ENCODE peak calls at places on chromosomes 16 and 17, in eight cellular contexts. K, M, N, X, A, Z, E and W are unnamed samples.

GRCh38 chr17:57563968-57564367 is 181.1 kb downstream of the CCDC182 start:
- DNase-seq in K (no peak), M (no peak), N (no peak), X (no peak), A (no peak), Z (no peak), E (no peak), W (no peak)

GRCh38 chr17:64786337-64786736 is 124.2 kb upstream of the SMURF2 start:
- DNase-seq in K (no peak), M (no peak), N (no peak), X (no peak), A (no peak), Z (no peak), E (no peak), W (no peak)

GRCh38 chr16:10206215-10206614 is 24.0 kb upstream of the GRIN2A start:
- DNase-seq in K (no peak), M (no peak), N (no peak), X (no peak), A (no peak), Z (no peak), E (no peak), W (no peak)

GRCh38 chr16:84144301-84144858 is 597 bp downstream of the HSDL1 start:
- DNase-seq in K (peak; percentile 44), M (peak; percentile 66), N (no peak), X (peak; percentile 14), A (peak; percentile 33), Z (peak; percentile 14), E (no peak), W (peak; percentile 24)

GRCh38 chr17:8894189-8894611 is 26.7 kb upstream of the PIK3R6 start:
- DNase-seq in K (no peak), M (no peak), N (no peak), X (no peak), A (no peak), Z (no peak), E (no peak), W (no peak)

GRCh38 chr16:58462997-58463891 is 36.7 kb upstream of the NDRG4 start:
- DNase-seq in K (peak; percentile 65), M (peak; percentile 13), N (no peak), X (no peak), A (no peak), Z (no peak), E (no peak), W (no peak)

GRCh38 chr17:48626470-48627241 is 498 bp upstream of the HOXB9 start:
- DNase-seq in K (no peak), M (peak; percentile 71), N (no peak), X (peak; percentile 46), A (no peak), Z (no peak), E (no peak), W (no peak)

GRCh38 chr17:63714550-63715277 is 14.8 kb upstream of the LIMD2 start:
- DNase-seq in K (peak; percentile 66), M (no peak), N (no peak), X (no peak), A (peak; percentile 52), Z (no peak), E (no peak), W (peak; percentile 58)

GRCh38 chr17:28646039-28646754 is 1.2 kb upstream of the BLTP2 start:
- DNase-seq in K (no peak), M (peak; percentile 24), N (no peak), X (no peak), A (no peak), Z (peak; percentile 2), E (no peak), W (no peak)

GRCh38 chr17:74637912-74638311 is 14.4 kb upstream of the CD300E start:
- DNase-seq in K (no peak), M (no peak), N (no peak), X (no peak), A (no peak), Z (no peak), E (no peak), W (no peak)

GRCh38 chr16:12613131-12613991 is 190.3 kb downstream of the CPPED1 start:
- DNase-seq in K (no peak), M (peak; percentile 75), N (no peak), X (no peak), A (peak; percentile 53), Z (no peak), E (no peak), W (peak; percentile 8)

GRCh38 chr17:3870871-3871306 is 22.0 kb downstream of the CAMKK1 start:
- DNase-seq in K (peak; percentile 70), M (no peak), N (no peak), X (no peak), A (no peak), Z (no peak), E (no peak), W (peak; percentile 27)

GRCh38 chr16:89275837-89276720 is 58.6 kb downstream of the ZNF778 start:
- DNase-seq in K (no peak), M (no peak), N (no peak), X (no peak), A (no peak), Z (no peak), E (no peak), W (no peak)

GRCh38 chr16:68592466-68593337 is 52.4 kb upstream of the CDH3 start:
- DNase-seq in K (no peak), M (no peak), N (no peak), X (no peak), A (peak; percentile 18), Z (no peak), E (no peak), W (peak; percentile 41)

GRCh38 chr17:79720705-79721295 is 9.9 kb upstream of the ENPP7 start:
- DNase-seq in K (no peak), M (no peak), N (no peak), X (no peak), A (no peak), Z (no peak), E (no peak), W (no peak)

GRCh38 chr17:1752425-1752941 is 9.4 kb upstream of the SERPINF1 start:
- DNase-seq in K (no peak), M (no peak), N (no peak), X (no peak), A (no peak), Z (no peak), E (no peak), W (no peak)

GRCh38 chr16:66446737-66447136 is 19.6 kb downstream of the BEAN1 start:
- DNase-seq in K (no peak), M (no peak), N (no peak), X (no peak), A (no peak), Z (no peak), E (no peak), W (no peak)

GRCh38 chr16:81486555-81487061 is 42.0 kb downstream of the CMIP start:
- DNase-seq in K (no peak), M (no peak), N (no peak), X (no peak), A (peak; percentile 82), Z (no peak), E (no peak), W (peak; percentile 93)

GRCh38 chr17:1447061-1447460 is 9.0 kb downstream of the CRK start:
- DNase-seq in K (no peak), M (no peak), N (no peak), X (no peak), A (no peak), Z (no peak), E (no peak), W (no peak)

GRCh38 chr17:48442819-48443218 is 12.8 kb upstream of the SKAP1 start:
- DNase-seq in K (no peak), M (peak; percentile 25), N (no peak), X (no peak), A (no peak), Z (no peak), E (no peak), W (no peak)

GRCh38 chr17:231191-231965 is 49.9 kb upstream of the DOC2B start:
- DNase-seq in K (no peak), M (no peak), N (no peak), X (no peak), A (no peak), Z (no peak), E (no peak), W (no peak)

GRCh38 chr16:80300876-80301275 is 239.9 kb upstream of the DYNLRB2 start:
- DNase-seq in K (peak; percentile 29), M (no peak), N (no peak), X (no peak), A (peak; percentile 93), Z (no peak), E (no peak), W (peak; percentile 54)

GRCh38 chr17:77145635-77146632 is 5.2 kb downstream of the SEC14L1 start:
- DNase-seq in K (peak; percentile 77), M (peak; percentile 34), N (peak; percentile 62), X (no peak), A (peak; percentile 96), Z (no peak), E (no peak), W (peak; percentile 88)

GRCh38 chr16:69499541-69500255 is 66.1 kb upstream of the NFAT5 start:
- DNase-seq in K (no peak), M (no peak), N (no peak), X (no peak), A (no peak), Z (no peak), E (no peak), W (no peak)

GRCh38 chr17:35578929-35579448 is 618 bp upstream of the PEX12 start:
- DNase-seq in K (no peak), M (no peak), N (no peak), X (no peak), A (no peak), Z (no peak), E (no peak), W (no peak)

GRCh38 chr17:61305024-61305423 is 94.6 kb upstream of the TBX2 start:
- DNase-seq in K (no peak), M (no peak), N (no peak), X (no peak), A (no peak), Z (no peak), E (no peak), W (peak; percentile 44)

GRCh38 chr16:66588981-66589713 is 9.9 kb downstream of the CMTM2 start:
- DNase-seq in K (no peak), M (peak; percentile 84), N (no peak), X (peak; percentile 21), A (peak; percentile 37), Z (peak; percentile 54), E (no peak), W (peak; percentile 71)

GRCh38 chr16:66525396-66526180 is 24.3 kb downstream of the TK2 start:
- DNase-seq in K (no peak), M (no peak), N (no peak), X (no peak), A (peak; percentile 97), Z (no peak), E (no peak), W (peak; percentile 33)

GRCh38 chr16:17101646-17102045 is 369.1 kb downstream of the XYLT1 start:
- DNase-seq in K (no peak), M (no peak), N (no peak), X (no peak), A (peak; percentile 22), Z (no peak), E (no peak), W (no peak)

GRCh38 chr17:21359483-21359840 is 16.7 kb upstream of the KCNJ12 start:
- DNase-seq in K (no peak), M (no peak), N (no peak), X (no peak), A (no peak), Z (no peak), E (no peak), W (no peak)

GRCh38 chr17:80455784-80456183 is 20.6 kb downstream of the NPTX1 start:
- DNase-seq in K (no peak), M (no peak), N (no peak), X (no peak), A (no peak), Z (no peak), E (no peak), W (no peak)

GRCh38 chr16:3716831-3717234 is 491 bp downstream of the TRAP1 start:
- DNase-seq in K (peak; percentile 40), M (peak; percentile 53), N (no peak), X (peak; percentile 25), A (peak; percentile 24), Z (no peak), E (no peak), W (peak; percentile 16)

GRCh38 chr16:57667526-57668258 is 414 bp upstream of the ADGRG3 start:
- DNase-seq in K (no peak), M (no peak), N (no peak), X (no peak), A (peak; percentile 27), Z (no peak), E (no peak), W (peak; percentile 93)

GRCh38 chr17:72542317-72542716 is 421.5 kb downstream of the SOX9 start:
- DNase-seq in K (no peak), M (no peak), N (no peak), X (no peak), A (no peak), Z (no peak), E (no peak), W (no peak)